ENCODE peak calls at places on chromosomes 1 and 21, in seven cellular contexts. Y is HCT116, Q is K562, L is SK-N-SH, A is H1, S is HepG2, R is GM12878. N is an unnamed sample.

GRCh38 chr1:46133181-46133658 is 791 bp upstream of the PIK3R3 start:
- DNase-seq in Y (no peak), Q (peak), L (peak), A (no peak), S (no peak), R (no peak), N (no peak)

GRCh38 chr1:96845464-96845863 is 123.9 kb downstream of the PTBP2 start:
- DNase-seq in Y (peak), Q (peak), L (no peak), A (peak), S (peak), R (no peak), N (peak)

GRCh38 chr1:206782448-206782847 is 10.2 kb upstream of the IL10 start:
- DNase-seq in Y (no peak), Q (no peak), L (no peak), A (no peak), S (no peak), R (no peak), N (no peak)

GRCh38 chr1:243421784-243422183 is 165.9 kb downstream of the SDCCAG8 start:
- DNase-seq in Y (no peak), Q (peak), L (peak), A (no peak), S (no peak), R (no peak), N (no peak)

GRCh38 chr1:17565551-17565971 is 26.1 kb downstream of the ARHGEF10L start:
- DNase-seq in Y (no peak), Q (no peak), L (no peak), A (no peak), S (no peak), R (no peak), N (no peak)

GRCh38 chr21:28427356-28428022 is 565.2 kb downstream of the LTN1 start:
- DNase-seq in Y (no peak), Q (no peak), L (no peak), A (no peak), S (no peak), R (no peak), N (no peak)

GRCh38 chr1:233294991-233295774 is at the start of gene PCNX2:
- DNase-seq in Y (peak), Q (peak), L (peak), A (peak), S (no peak), R (no peak), N (no peak)

GRCh38 chr1:103146143-103146542 is 37.8 kb upstream of the COL11A1 start:
- DNase-seq in Y (no peak), Q (no peak), L (no peak), A (no peak), S (no peak), R (no peak), N (no peak)

GRCh38 chr1:24317081-24317480 is 2.1 kb upstream of the GRHL3 start:
- DNase-seq in Y (no peak), Q (no peak), L (no peak), A (no peak), S (no peak), R (no peak), N (no peak)

GRCh38 chr1:24095140-24095859 is 16.6 kb downstream of the MYOM3 start:
- DNase-seq in Y (no peak), Q (no peak), L (no peak), A (no peak), S (no peak), R (no peak), N (no peak)

GRCh38 chr1:64843675-64844074 is 98.8 kb downstream of the RAVER2 start:
- DNase-seq in Y (no peak), Q (no peak), L (no peak), A (no peak), S (no peak), R (no peak), N (no peak)

GRCh38 chr21:38853421-38853919 is 47.7 kb downstream of the ETS2 start:
- DNase-seq in Y (peak), Q (no peak), L (no peak), A (peak), S (peak), R (no peak), N (peak)

GRCh38 chr1:2821373-2821955 is 20.0 kb upstream of the TTC34 start:
- DNase-seq in Y (no peak), Q (no peak), L (no peak), A (no peak), S (no peak), R (no peak), N (no peak)

DNA sequence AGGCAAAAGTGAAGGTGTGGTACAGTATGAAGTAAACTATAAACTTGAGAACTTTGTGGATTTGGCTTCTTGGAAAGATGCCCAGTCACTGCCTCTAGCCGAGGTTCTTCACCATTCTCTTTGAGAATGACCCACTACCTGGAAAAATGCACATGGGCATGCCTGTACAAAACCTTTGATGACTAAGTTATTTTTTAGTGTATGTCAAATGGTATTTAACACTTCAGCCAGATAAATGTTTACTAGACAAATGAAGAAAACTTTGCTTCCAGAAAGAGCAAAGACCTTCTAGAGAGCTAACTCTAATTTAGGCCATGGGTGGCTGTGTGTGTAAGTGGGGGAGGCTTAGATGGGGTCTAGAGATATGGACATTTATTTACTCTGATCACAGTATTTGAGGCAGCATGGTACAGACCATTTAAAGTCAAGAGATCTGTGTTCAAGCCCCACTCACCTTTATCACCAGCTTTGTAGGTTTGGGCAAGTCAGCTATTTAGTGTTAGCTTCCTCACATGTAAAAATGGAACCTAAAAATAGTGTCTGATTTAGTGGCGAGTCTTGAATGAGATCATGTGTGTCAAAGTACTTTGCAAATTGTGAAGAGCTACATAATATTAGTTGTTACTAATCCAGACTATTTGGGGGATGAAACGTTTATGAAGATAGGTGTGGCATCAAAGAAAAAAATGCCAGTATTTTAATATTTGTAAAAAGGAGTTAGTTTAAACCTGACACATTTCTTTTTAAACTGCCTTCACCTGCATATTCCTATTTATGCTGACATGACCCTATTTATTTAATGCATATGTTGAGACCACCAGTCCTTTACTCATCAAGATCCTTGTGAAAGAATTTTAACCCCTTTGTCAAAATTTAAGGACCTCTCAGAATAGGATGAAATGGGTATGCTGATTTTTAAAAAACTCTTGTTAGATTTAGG is 20.2 kb downstream of the NFYC start:
- DNase-seq in Y (no peak), Q (peak), L (no peak), A (no peak), S (peak), R (no peak), N (no peak)
- TF ChIP-seq SIN3A in Y (no peak), Q (no peak), L (no peak), A (no peak), S (no peak), R (no peak), N (no peak)

DNA sequence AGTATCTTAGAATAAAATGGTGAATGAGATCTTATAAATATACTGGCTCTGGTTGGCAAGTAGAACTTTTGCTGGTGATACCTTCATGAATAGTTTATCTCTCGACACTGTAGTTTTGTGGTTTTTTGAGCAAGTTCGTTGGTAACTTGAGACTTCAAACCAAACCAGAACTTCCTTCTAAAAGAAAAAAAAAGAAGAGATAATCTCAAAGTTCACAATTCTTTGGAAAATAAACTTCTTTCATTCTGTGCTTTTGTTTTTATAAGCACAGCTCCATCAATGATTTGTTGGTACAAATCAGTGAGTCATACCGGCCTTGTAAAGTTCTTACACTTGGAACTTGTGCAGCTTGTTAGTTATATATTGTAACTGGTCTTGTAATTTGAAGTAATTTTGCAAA is 2.3 kb downstream of the HIPK1 start:
- DNase-seq in Y (no peak), Q (no peak), L (no peak), A (no peak), S (peak), R (no peak), N (no peak)
- TF ChIP-seq SIN3A in Y (no peak), Q (no peak), L (no peak), A (no peak), S (no peak), R (no peak), N (no peak)

DNA sequence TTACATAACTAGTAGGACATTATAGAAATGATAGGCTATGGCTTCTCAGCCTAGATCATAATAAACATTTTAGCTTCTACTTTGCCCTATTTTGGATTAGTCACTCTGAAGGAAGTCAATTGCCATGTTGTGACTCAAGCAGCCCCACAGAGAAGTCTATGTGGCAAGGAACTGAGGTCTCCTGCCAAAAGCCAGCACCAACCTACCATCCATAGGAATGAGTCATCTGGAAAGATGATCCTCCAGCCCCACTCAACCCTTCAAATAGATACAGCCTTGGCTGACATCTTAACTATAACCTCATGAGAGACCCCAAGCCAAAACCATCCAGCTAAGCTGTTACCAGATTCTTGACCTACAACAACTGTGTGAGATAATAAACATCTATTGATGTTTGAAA is 76.3 kb upstream of the BEND5 start:
- DNase-seq in Y (no peak), Q (no peak), L (no peak), A (no peak), S (no peak), R (no peak), N (no peak)
- TF ChIP-seq SIN3A in Y (no peak), Q (no peak), L (no peak), A (no peak), S (no peak), R (no peak), N (no peak)

DNA sequence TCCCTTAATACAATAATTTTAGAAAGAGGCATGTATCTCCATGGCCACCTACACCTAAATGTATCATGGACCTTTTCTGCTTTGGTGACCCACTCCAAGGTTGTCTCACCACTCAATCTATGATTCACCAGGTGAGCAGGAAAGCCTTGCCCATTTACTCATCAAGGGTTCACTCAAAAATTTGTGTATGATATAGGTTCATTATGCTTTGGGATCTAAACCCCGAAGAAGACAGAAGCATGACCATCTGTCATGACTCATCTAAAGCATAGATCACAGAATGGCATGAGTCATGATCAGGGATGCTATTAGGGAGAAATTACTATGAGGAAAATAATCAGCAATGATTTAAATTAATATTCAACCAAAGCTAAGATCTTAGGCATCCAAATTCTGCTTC is 38.5 kb downstream of the PYHIN1 start:
- DNase-seq in Y (no peak), Q (no peak), L (no peak), A (no peak), S (no peak), R (no peak), N (no peak)
- TF ChIP-seq SIN3A in Y (no peak), Q (no peak), L (no peak), A (no peak), S (no peak), R (no peak), N (no peak)

GRCh38 chr1:79929356-79929755 is 922.8 kb upstream of the ADGRL4 start:
- DNase-seq in Y (no peak), Q (no peak), L (no peak), A (no peak), S (no peak), R (no peak), N (no peak)
- TF ChIP-seq SIN3A in Y (no peak), Q (no peak), L (no peak), A (no peak), S (no peak), R (no peak), N (no peak)

GRCh38 chr1:227900571-227901051 is 47.1 kb downstream of the WNT9A start:
- DNase-seq in Y (no peak), Q (no peak), L (no peak), A (peak), S (no peak), R (no peak), N (no peak)
- TF ChIP-seq SIN3A in Y (no peak), Q (no peak), L (no peak), A (no peak), S (no peak), R (no peak), N (no peak)

DNA sequence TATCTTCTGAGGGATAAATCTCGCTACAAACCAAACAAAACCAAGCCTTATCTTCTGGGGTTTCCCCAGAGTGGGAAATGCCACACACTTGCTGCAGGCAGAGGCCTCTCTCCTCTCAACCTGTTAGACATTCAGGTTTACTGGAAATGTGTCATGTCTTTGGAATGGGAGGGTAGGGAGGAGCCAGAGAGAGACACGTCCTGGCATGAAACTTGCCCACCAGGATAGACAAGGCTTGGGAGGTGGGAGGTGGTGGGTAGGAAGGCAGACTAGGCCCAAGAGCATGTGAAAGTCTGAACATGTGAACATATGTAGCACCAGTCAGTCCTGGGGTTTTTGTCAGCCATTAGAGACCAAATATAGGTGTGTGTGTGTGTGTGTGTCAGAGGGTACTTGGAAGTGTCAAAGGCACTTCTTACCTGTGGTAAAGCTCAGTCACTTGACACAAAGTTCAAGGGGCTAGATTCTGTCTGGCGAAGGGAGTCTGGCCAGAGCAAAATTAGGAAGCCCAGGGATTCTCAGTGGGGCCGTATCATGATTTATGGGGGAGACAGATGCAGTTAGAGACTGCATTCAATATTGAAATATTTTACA is 32.4 kb upstream of the PIGC start:
- DNase-seq in Y (peak), Q (no peak), L (no peak), A (no peak), S (no peak), R (no peak), N (no peak)
- TF ChIP-seq SIN3A in Y (peak), Q (no peak), L (no peak), A (no peak), S (no peak), R (no peak), N (no peak)

GRCh38 chr1:100387644-100388350 is 35.5 kb downstream of the CDC14A start:
- DNase-seq in Y (no peak), Q (no peak), L (no peak), A (no peak), S (no peak), R (no peak), N (no peak)
- TF ChIP-seq SIN3A in Y (no peak), Q (no peak), L (no peak), A (no peak), S (no peak), R (no peak), N (no peak)

N was measured in Panc1.